ENCODE peak calls at places on chromosome 13, in four cellular contexts. M, Z, S and Q are unnamed samples.

GRCh38 chr13:113539822-113540221 is 44.7 kb upstream of the TFDP1 start:
- DNase-seq in S (no peak), M (no peak), Z (no peak), Q (no peak)

GRCh38 chr13:112983428-112984196 is 14.6 kb downstream of the MCF2L start:
- DNase-seq in S (no peak), M (no peak), Z (no peak), Q (no peak)

GRCh38 chr13:44578064-44578394 is 1.9 kb upstream of the TSC22D1 start:
- DNase-seq in S (no peak), M (peak; percentile 43), Z (no peak), Q (no peak)

GRCh38 chr13:40187324-40187795 is 479.1 kb downstream of the FOXO1 start:
- DNase-seq in Z (no peak), S (peak; percentile 24), M (no peak), Q (no peak)

GRCh38 chr13:98473792-98474153 is 103.1 kb downstream of the STK24 start:
- DNase-seq in Z (no peak), S (no peak), M (no peak), Q (no peak)

GRCh38 chr13:97125810-97126738 is 96.1 kb upstream of the MBNL2 start:
- DNase-seq in M (no peak), S (no peak), Z (peak; percentile 52), Q (no peak)

GRCh38 chr13:111539791-111540446 is 219.5 kb downstream of the TEX29 start:
- DNase-seq in M (no peak), Z (no peak), S (no peak), Q (no peak)

GRCh38 chr13:44523176-44524017 is 52.7 kb downstream of the TSC22D1 start:
- DNase-seq in M (no peak), Z (no peak), S (no peak), Q (no peak)

GRCh38 chr13:20353973-20354372 is 121.9 kb upstream of the GJB6 start:
- DNase-seq in S (no peak), Z (no peak), M (peak; percentile 38), Q (no peak)

GRCh38 chr13:99721606-99722384 is 220.5 kb downstream of the TM9SF2 start:
- DNase-seq in S (no peak), M (peak; percentile 79), Z (no peak), Q (no peak)

GRCh38 chr13:22012676-22013075 is 341.8 kb downstream of the FGF9 start:
- DNase-seq in S (no peak), M (no peak), Z (no peak), Q (no peak)